ENCODE peak calls at places on chromosomes 2 and 18, in five cellular contexts. K, B, E, N and L are unnamed samples.

GRCh38 chr18:76394780-76395476 is 100.1 kb downstream of the ZNF516 start:
- DNase-seq in K (no peak), B (no peak), E (no peak), N (peak), L (no peak)

GRCh38 chr18:59054892-59055291 is 84.8 kb upstream of the SEC11C start:
- DNase-seq in K (peak), B (no peak), E (no peak), N (no peak), L (no peak)

GRCh38 chr2:206562375-206562774 is 79.9 kb upstream of the FAM237A start:
- DNase-seq in K (no peak), B (no peak), E (no peak), N (peak), L (no peak)

GRCh38 chr2:33620-34019 is 12.7 kb downstream of the FAM110C start:
- DNase-seq in K (no peak), B (no peak), E (no peak), N (no peak), L (no peak)

GRCh38 chr2:58194451-58194850 is 46.7 kb downstream of the FANCL start:
- DNase-seq in K (no peak), B (no peak), E (no peak), N (no peak), L (no peak)

GRCh38 chr2:44077942-44078511 is 82.2 kb upstream of the LRPPRC start:
- DNase-seq in K (no peak), B (no peak), E (no peak), N (no peak), L (no peak)

GRCh38 chr18:23438608-23439366 is 14.3 kb upstream of the RIOK3 start:
- DNase-seq in K (no peak), B (no peak), E (no peak), N (no peak), L (no peak)

GRCh38 chr2:137942785-137943034 is 21.6 kb upstream of the HNMT start:
- DNase-seq in K (no peak), B (no peak), E (no peak), N (no peak), L (no peak)

GRCh38 chr2:69111036-69111435 is 98.1 kb downstream of the ANTXR1 start:
- DNase-seq in K (no peak), B (no peak), E (no peak), N (no peak), L (no peak)

GRCh38 chr18:62827397-62827796 is 112.1 kb downstream of the PHLPP1 start:
- DNase-seq in K (no peak), B (no peak), E (no peak), N (no peak), L (no peak)

GRCh38 chr2:126776701-126777619 is 121.0 kb downstream of the GYPC start:
- DNase-seq in K (peak), B (peak), E (peak), N (peak), L (peak)

GRCh38 chr2:191462370-191462769 is 215.6 kb upstream of the NABP1 start:
- DNase-seq in K (peak), B (no peak), E (no peak), N (no peak), L (no peak)

GRCh38 chr2:161913865-161914264 is 160.2 kb downstream of the DPP4 start:
- DNase-seq in K (no peak), B (no peak), E (no peak), N (peak), L (no peak)

GRCh38 chr2:127479219-127479825 is 47.0 kb downstream of the IWS1 start:
- DNase-seq in K (no peak), B (no peak), E (no peak), N (peak), L (no peak)

GRCh38 chr2:188089896-188090295 is 201.8 kb upstream of the GULP1 start:
- DNase-seq in K (no peak), B (no peak), E (no peak), N (peak), L (no peak)

GRCh38 chr18:13262839-13263691 is 44.5 kb downstream of the LDLRAD4 start:
- DNase-seq in K (no peak), B (no peak), E (no peak), N (no peak), L (no peak)

GRCh38 chr2:157444643-157445040 is 753 bp upstream of the CYTIP start:
- DNase-seq in K (no peak), B (no peak), E (no peak), N (no peak), L (no peak)

GRCh38 chr2:29480423-29480822 is 365.2 kb downstream of the CLIP4 start:
- DNase-seq in K (no peak), B (no peak), E (no peak), N (no peak), L (no peak)

GRCh38 chr18:45321520-45321919 is 293.8 kb upstream of the SLC14A2 start:
- DNase-seq in K (no peak), B (no peak), E (peak), N (no peak), L (no peak)

GRCh38 chr2:174778479-174778962 is 14.2 kb upstream of the CHRNA1 start:
- DNase-seq in K (peak), B (peak), E (peak), N (peak), L (peak)

GRCh38 chr18:64409511-64409910 is 260.6 kb upstream of the LINC00305 start:
- DNase-seq in K (no peak), B (no peak), E (no peak), N (no peak), L (no peak)

GRCh38 chr2:187354653-187355052 is 93.4 kb downstream of the CALCRL start:
- DNase-seq in K (no peak), B (no peak), E (no peak), N (no peak), L (no peak)

GRCh38 chr2:128640166-128640846 is 321.6 kb upstream of the HS6ST1 start:
- DNase-seq in K (peak), B (peak), E (no peak), N (no peak), L (no peak)

GRCh38 chr2:85998071-85998991 is 107.4 kb downstream of the POLR1A start:
- DNase-seq in K (peak), B (peak), E (peak), N (peak), L (peak)
- H3K27ac ChIP-seq in K (peak), B (peak), E (peak), N (peak), L (peak)

DNA sequence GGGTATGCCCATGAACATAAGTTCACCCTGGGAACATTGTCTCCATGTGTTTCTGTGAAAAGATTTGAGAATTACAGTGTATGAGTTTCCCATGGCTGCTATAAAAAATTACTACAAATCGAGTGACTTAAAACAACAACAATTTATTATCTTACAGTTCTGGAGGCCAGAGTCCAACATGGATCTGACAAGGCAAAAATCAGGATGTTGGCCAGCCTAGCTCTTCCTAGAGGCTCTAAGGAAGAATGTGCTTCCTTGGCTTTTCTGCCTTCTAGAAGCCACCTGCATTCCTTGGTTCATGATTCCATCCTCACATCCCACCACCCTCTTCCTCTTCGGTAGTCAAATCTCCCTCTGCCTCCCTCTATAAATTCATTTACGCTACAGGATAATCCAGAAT is 38.6 kb downstream of the FAM124B start:
- DNase-seq in K (no peak), B (no peak), E (no peak), N (no peak), L (no peak)
- TF ChIP-seq CTCF in K (no peak), B (no peak), E (no peak), N (no peak), L (no peak)

GRCh38 chr2:241859436-241860183 is 916 bp upstream of the PDCD1 start:
- DNase-seq in K (peak), B (peak), E (peak), N (peak), L (peak)
- H3K27ac ChIP-seq in K (no peak), B (peak), E (peak), N (no peak), L (peak)

GRCh38 chr2:152548996-152549395 is 168.3 kb downstream of the PRPF40A start:
- DNase-seq in K (no peak), B (no peak), E (no peak), N (peak), L (no peak)

GRCh38 chr2:152546230-152546837 is 170.9 kb downstream of the PRPF40A start:
- DNase-seq in K (no peak), B (no peak), E (peak), N (peak), L (no peak)

GRCh38 chr2:152549428-152549827 is 167.8 kb downstream of the PRPF40A start:
- DNase-seq in K (no peak), B (no peak), E (no peak), N (peak), L (no peak)

GRCh38 chr2:152550386-152550785 is 166.9 kb downstream of the PRPF40A start:
- DNase-seq in K (no peak), B (no peak), E (no peak), N (peak), L (no peak)

GRCh38 chr2:152548111-152548875 is 169.0 kb downstream of the PRPF40A start:
- DNase-seq in K (no peak), B (no peak), E (no peak), N (peak), L (no peak)
- TF ChIP-seq CTCF in K (no peak), B (no peak), E (no peak), N (no peak), L (no peak)

GRCh38 chr2:38174646-38175096 is 98.7 kb upstream of the CYP1B1 start:
- DNase-seq in K (no peak), B (no peak), E (no peak), N (peak), L (no peak)
- H3K27ac ChIP-seq in K (no peak), B (no peak), E (peak), N (peak), L (no peak)

GRCh38 chr2:81266106-81266505 is 961.6 kb upstream of the LRRTM1 start:
- DNase-seq in K (no peak), B (no peak), E (no peak), N (no peak), L (no peak)
- TF ChIP-seq CTCF in K (peak), B (no peak), E (no peak), N (no peak), L (no peak)

DNA sequence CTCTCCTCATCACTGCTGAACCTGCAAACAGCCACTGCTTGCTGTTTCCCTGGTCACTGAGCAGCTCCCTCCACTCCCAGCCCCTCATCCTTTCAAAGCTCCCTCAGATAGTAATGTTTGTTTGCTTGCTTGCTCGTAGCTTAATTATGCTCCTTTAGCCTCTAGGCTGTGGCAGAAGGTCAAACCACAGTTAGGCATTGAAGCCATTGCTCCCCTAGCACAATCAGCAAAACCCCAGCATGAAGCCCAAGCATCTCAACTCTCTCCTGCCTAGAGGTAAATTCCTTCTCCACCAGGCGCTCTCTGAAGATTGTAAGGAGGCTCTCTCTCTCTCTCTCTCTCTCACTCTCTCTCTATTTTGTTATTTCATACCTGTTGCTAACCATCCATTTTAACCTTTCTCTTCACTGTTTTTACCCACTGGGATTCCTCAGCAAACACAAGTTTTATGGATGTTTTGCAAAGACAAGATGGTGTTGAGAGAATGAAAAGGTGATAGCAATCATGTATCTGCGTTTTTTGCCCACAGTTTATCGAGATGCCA is 135.9 kb upstream of the HNRNPA3 start:
- DNase-seq in K (no peak), B (no peak), E (no peak), N (no peak), L (no peak)
- H3K27ac ChIP-seq in K (no peak), B (no peak), E (no peak), N (no peak), L (no peak)

DNA sequence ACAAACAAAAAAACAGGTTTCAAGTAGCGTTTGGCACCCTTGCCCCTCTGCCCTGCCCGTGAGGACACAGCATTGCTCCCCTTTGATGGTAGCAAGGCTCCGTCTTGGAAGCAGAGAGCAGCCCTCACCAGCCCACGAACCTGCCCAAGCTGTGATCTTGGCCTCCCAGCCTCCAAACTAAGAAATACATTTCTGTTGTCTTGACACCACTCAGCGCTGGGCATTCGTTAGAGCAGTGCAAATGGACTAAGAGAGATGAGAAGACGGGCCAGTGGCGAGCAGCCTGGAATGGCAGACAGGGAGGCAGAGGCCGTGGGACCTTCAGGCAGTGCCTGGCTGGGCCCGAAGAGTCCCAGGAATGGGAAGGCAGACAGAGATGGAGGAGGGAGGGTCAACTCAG is 109.8 kb downstream of the SH3BP4 start:
- DNase-seq in K (no peak), B (no peak), E (no peak), N (no peak), L (no peak)
- TF ChIP-seq CTCF in K (no peak), B (no peak), E (no peak), N (no peak), L (no peak)